ENCODE peak calls at places on chromosomes 11 and 22, in ten cellular contexts. F, T, V, M, I, Z, Q, G, P and O are unnamed samples.

GRCh38 chr11:133985981-133986380 is 29.2 kb upstream of the IGSF9B start:
- DNase-seq in F (no peak), T (no peak), V (no peak), M (no peak), I (no peak), Z (no peak), Q (no peak), G (no peak), P (no peak), O (no peak)

GRCh38 chr11:72321381-72321996 is 77.5 kb upstream of the PHOX2A start:
- DNase-seq in F (no peak), T (no peak), V (no peak), M (peak), I (no peak), Z (no peak), Q (peak), G (no peak), P (no peak), O (no peak)

GRCh38 chr11:87356428-87356827 is 318.7 kb downstream of the TMEM135 start:
- DNase-seq in F (no peak), T (no peak), V (no peak), M (no peak), I (no peak), Z (no peak), Q (no peak), G (no peak), P (no peak), O (no peak)

GRCh38 chr22:46055176-46055850 is 78.4 kb upstream of the WNT7B start:
- DNase-seq in F (no peak), T (no peak), V (no peak), M (no peak), I (no peak), Z (peak), Q (peak), G (no peak), P (no peak), O (no peak)

GRCh38 chr11:62710001-62710345 is 2.5 kb downstream of the GNG3 start:
- DNase-seq in F (no peak), T (no peak), V (no peak), M (peak), I (no peak), Z (no peak), Q (peak), G (no peak), P (no peak), O (no peak)

GRCh38 chr11:68380786-68381622 is 68.6 kb downstream of the LRP5 start:
- DNase-seq in F (no peak), T (no peak), V (no peak), M (no peak), I (no peak), Z (no peak), Q (peak), G (no peak), P (no peak), O (no peak)

GRCh38 chr22:22442928-22443709 is 65.4 kb downstream of the ZNF280B start:
- DNase-seq in F (no peak), T (no peak), V (no peak), M (no peak), I (no peak), Z (no peak), Q (no peak), G (no peak), P (no peak), O (no peak)

GRCh38 chr11:73262851-73263495 is 9.2 kb upstream of the P2RY6 start:
- DNase-seq in F (no peak), T (no peak), V (no peak), M (peak), I (no peak), Z (no peak), Q (peak), G (no peak), P (no peak), O (no peak)

GRCh38 chr11:2650343-2650867 is 49.4 kb downstream of the KCNQ1OT1 start:
- DNase-seq in F (no peak), T (no peak), V (no peak), M (no peak), I (no peak), Z (no peak), Q (no peak), G (no peak), P (no peak), O (no peak)

GRCh38 chr22:42511401-42511891 is 8.2 kb downstream of the RRP7A start:
- DNase-seq in F (no peak), T (no peak), V (no peak), M (no peak), I (no peak), Z (no peak), Q (no peak), G (no peak), P (no peak), O (no peak)

GRCh38 chr11:97770570-97770969 is 1250.2 kb upstream of the CNTN5 start:
- DNase-seq in F (no peak), T (no peak), V (no peak), M (no peak), I (no peak), Z (no peak), Q (no peak), G (no peak), P (no peak), O (no peak)

GRCh38 chr11:842370-843002 is at the start of the genes POLR2L and TSPAN4:
- DNase-seq in F (peak), T (peak), V (peak), M (peak), I (peak), Z (peak), Q (peak), G (peak), P (peak), O (no peak)

GRCh38 chr11:132631956-132632355 is 900.3 kb downstream of the OPCML start:
- DNase-seq in F (no peak), T (no peak), V (no peak), M (peak), I (no peak), Z (no peak), Q (no peak), G (no peak), P (no peak), O (no peak)

GRCh38 chr11:93895106-93895862 is 44.9 kb upstream of the VSTM5 start:
- DNase-seq in F (peak), T (no peak), V (peak), M (peak), I (peak), Z (no peak), Q (peak), G (peak), P (peak), O (no peak)

GRCh38 chr11:69828276-69828970 is 9.2 kb upstream of the FGF3 start:
- DNase-seq in F (no peak), T (no peak), V (no peak), M (no peak), I (no peak), Z (no peak), Q (no peak), G (peak), P (no peak), O (no peak)

GRCh38 chr11:102647430-102647829 is 22.3 kb upstream of the MMP20 start:
- DNase-seq in F (no peak), T (no peak), V (no peak), M (no peak), I (no peak), Z (no peak), Q (peak), G (no peak), P (no peak), O (no peak)

GRCh38 chr22:24323233-24323632 is 52.6 kb downstream of the SPECC1L start:
- DNase-seq in F (no peak), T (no peak), V (no peak), M (no peak), I (no peak), Z (no peak), Q (no peak), G (no peak), P (no peak), O (no peak)

GRCh38 chr22:29022101-29022817 is 39.4 kb downstream of the C22orf31 start:
- DNase-seq in F (no peak), T (no peak), V (no peak), M (no peak), I (no peak), Z (no peak), Q (no peak), G (no peak), P (no peak), O (no peak)

GRCh38 chr22:48874956-48875355 is 952.7 kb downstream of the BRD1 start:
- DNase-seq in F (no peak), T (no peak), V (no peak), M (no peak), I (no peak), Z (no peak), Q (no peak), G (no peak), P (no peak), O (no peak)

GRCh38 chr22:35728639-35729308 is 11.1 kb downstream of the APOL5 start:
- DNase-seq in F (no peak), T (no peak), V (peak), M (no peak), I (no peak), Z (no peak), Q (no peak), G (no peak), P (no peak), O (peak)

GRCh38 chr11:70568504-70569172 is 170.3 kb downstream of the CTTN start:
- DNase-seq in F (peak), T (peak), V (no peak), M (peak), I (no peak), Z (no peak), Q (peak), G (peak), P (no peak), O (no peak)

GRCh38 chr22:46684706-46685105 is 53.3 kb downstream of the CERK start:
- DNase-seq in F (no peak), T (no peak), V (peak), M (no peak), I (no peak), Z (no peak), Q (no peak), G (no peak), P (peak), O (no peak)

GRCh38 chr11:116703421-116703820 is 69.4 kb downstream of the BUD13 start:
- DNase-seq in F (peak), T (peak), V (peak), M (no peak), I (peak), Z (no peak), Q (no peak), G (peak), P (peak), O (peak)

GRCh38 chr11:34614334-34615113 is 6.4 kb upstream of the EHF start:
- DNase-seq in F (no peak), T (no peak), V (no peak), M (no peak), I (no peak), Z (no peak), Q (peak), G (no peak), P (no peak), O (no peak)